ENCODE peak calls at places on chromosomes 4 and X, in six cellular contexts. W, D, Y, K, M and R are unnamed samples.

GRCh38 chr4:128161138-128161537 is 100.0 kb downstream of the LARP1B start:
- DNase-seq in W (no peak), D (no peak), Y (no peak), K (no peak), M (peak; percentile 11), R (no peak)

GRCh38 chrX:110001702-110002299 is 1.1 kb upstream of the TMEM164 start:
- DNase-seq in W (no peak), D (peak; percentile 35), Y (no peak), K (no peak), M (no peak), R (peak; percentile 53)

GRCh38 chrX:70508296-70508911 is 63.8 kb downstream of the DLG3 start:
- DNase-seq in W (no peak), D (no peak), Y (peak; percentile 44), K (no peak), M (peak; percentile 55), R (no peak)

GRCh38 chrX:123803331-123803983 is 56.4 kb upstream of the XIAP start:
- DNase-seq in W (peak; percentile 95), D (peak; percentile 68), Y (peak; percentile 97), K (no peak), M (peak; percentile 91), R (peak; percentile 65)

GRCh38 chrX:120419465-120419864 is 49.6 kb downstream of the LAMP2 start:
- DNase-seq in W (no peak), D (no peak), Y (no peak), K (no peak), M (no peak), R (no peak)

GRCh38 chr4:72858328-72858727 is 211.2 kb downstream of the COX18 start:
- DNase-seq in W (peak; percentile 17), D (no peak), Y (no peak), K (no peak), M (no peak), R (no peak)

GRCh38 chr4:169089004-169089403 is 78.9 kb upstream of the CBR4 start:
- DNase-seq in W (no peak), D (no peak), Y (no peak), K (no peak), M (no peak), R (no peak)

GRCh38 chr4:3302164-3302785 is 9.5 kb downstream of the RGS12 start:
- DNase-seq in W (no peak), D (no peak), Y (no peak), K (peak; percentile 21), M (peak; percentile 74), R (peak; percentile 67)

GRCh38 chr4:16818005-16818404 is 80.4 kb downstream of the LDB2 start:
- DNase-seq in W (no peak), D (no peak), Y (no peak), K (no peak), M (no peak), R (no peak)
- TF ChIP-seq CTCF in W (no peak), D (no peak), Y (no peak), K (no peak), M (no peak), R (no peak)

GRCh38 chr4:41177016-41177415 is 37.3 kb downstream of the APBB2 start:
- DNase-seq in W (peak; percentile 16), D (no peak), Y (peak; percentile 80), K (no peak), M (peak; percentile 64), R (no peak)
- H3K4me3 ChIP-seq in W (no peak overlapping the region), D (no peak overlapping the region), Y (no peak overlapping the region), K (no peak overlapping the region), M (no peak overlapping the region), R (no peak overlapping the region)

GRCh38 chr4:148782284-148782683 is 340.1 kb upstream of the NR3C2 start:
- DNase-seq in W (peak; percentile 1), D (no peak), Y (no peak), K (no peak), M (no peak), R (no peak)
- TF ChIP-seq MYC in W (no peak), D (no peak), Y (no peak), K (no peak), M (no peak), R (no peak)

GRCh38 chr4:144176476-144176875 is 36.0 kb upstream of the GYPA start:
- DNase-seq in W (no peak), D (no peak), Y (no peak), K (no peak), M (no peak), R (no peak)

GRCh38 chr4:144179152-144179739 is 38.7 kb upstream of the GYPA start:
- DNase-seq in W (no peak), D (peak; percentile 17), Y (no peak), K (no peak), M (peak; percentile 10), R (no peak)

GRCh38 chr4:144178414-144178813 is 37.9 kb upstream of the GYPA start:
- DNase-seq in W (no peak), D (no peak), Y (no peak), K (no peak), M (peak; percentile 27), R (no peak)

GRCh38 chr4:144171697-144172096 is 31.2 kb upstream of the GYPA start:
- DNase-seq in W (no peak), D (no peak), Y (no peak), K (no peak), M (no peak), R (no peak)

DNA sequence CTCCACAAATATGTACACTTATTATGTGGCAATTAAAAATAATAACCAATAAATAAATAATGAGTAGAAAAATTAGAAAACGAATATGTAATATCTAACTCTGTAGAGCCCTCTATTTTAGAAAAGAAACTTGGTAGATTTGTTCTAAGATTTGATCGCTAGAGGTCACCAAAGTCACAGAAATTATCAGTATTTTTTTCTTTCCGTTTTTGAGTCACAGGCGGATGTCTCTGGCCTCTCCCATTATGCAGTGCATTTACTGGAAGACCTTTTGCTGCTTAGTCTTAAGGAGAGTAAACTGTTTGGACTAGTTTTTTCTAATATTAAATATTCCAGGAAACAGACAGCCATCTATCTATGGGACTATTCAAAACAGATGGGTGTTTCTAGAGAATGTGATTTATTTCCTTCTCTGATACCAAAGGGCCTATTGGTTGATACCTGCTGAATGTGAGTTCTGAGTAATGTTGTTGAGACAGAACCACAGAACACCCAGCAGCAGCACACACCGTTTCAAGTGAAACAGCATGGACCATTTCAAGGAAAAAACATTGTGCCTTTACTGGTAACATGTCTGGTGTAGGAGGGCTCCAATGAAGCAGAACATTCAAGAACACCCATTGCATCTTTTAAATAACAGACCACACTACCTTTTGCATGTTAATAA is 34.0 kb upstream of the GYPA start:
- DNase-seq in W (peak; percentile 45), D (peak; percentile 28), Y (peak; percentile 22), K (peak; percentile 16), M (peak; percentile 77), R (peak; percentile 57)
- TF ChIP-seq CTCF in W (peak; percentile 66), D (peak; percentile 18), Y (peak; percentile 50), K (peak; percentile 63), M (peak; percentile 8), R (no peak)

GRCh38 chr4:57233391-57233790 is 123.2 kb upstream of the IGFBP7 start:
- DNase-seq in W (peak; percentile 3), D (no peak), Y (no peak), K (no peak), M (peak; percentile 67), R (no peak)
- H3K4me3 ChIP-seq in W (no peak overlapping the region), D (no peak overlapping the region), Y (no peak overlapping the region), K (no peak overlapping the region), M (no peak overlapping the region), R (no peak overlapping the region)

GRCh38 chr4:171031338-171031737 is 781.9 kb upstream of the GALNTL6 start:
- DNase-seq in W (no peak), D (no peak), Y (no peak), K (no peak), M (no peak), R (no peak)

GRCh38 chr4:171022698-171023378 is 790.4 kb upstream of the GALNTL6 start:
- DNase-seq in W (no peak), D (no peak), Y (no peak), K (no peak), M (no peak), R (no peak)

GRCh38 chr4:171024720-171025303 is 788.4 kb upstream of the GALNTL6 start:
- DNase-seq in W (no peak), D (no peak), Y (no peak), K (no peak), M (no peak), R (no peak)

GRCh38 chr4:171025323-171025722 is 787.9 kb upstream of the GALNTL6 start:
- DNase-seq in W (no peak), D (no peak), Y (no peak), K (no peak), M (no peak), R (peak; percentile 45)

DNA sequence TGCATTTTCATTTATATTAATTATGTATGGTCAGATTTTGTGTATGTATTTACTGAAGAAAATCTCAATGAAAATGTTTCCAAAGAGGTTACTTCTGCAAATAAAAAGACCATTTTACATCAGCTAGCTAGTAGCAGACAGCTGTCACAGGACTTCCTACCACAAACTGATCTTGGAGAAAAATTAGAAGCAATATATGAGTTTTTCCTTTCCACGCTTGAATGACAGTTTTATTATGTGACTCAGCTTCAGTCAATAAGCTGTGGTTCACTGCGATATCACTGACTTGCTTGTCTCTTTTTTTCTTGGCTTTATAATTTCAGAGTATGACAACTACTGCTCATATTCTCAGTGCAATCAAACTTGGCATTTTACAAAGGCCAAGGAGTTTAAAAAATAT is 787.4 kb upstream of the GALNTL6 start:
- DNase-seq in W (no peak), D (no peak), Y (no peak), K (no peak), M (no peak), R (peak; percentile 81)
- TF ChIP-seq MYC in W (no peak), D (no peak), Y (no peak), K (no peak), M (no peak), R (peak; percentile 43)